ENCODE peak calls at places on chromosomes 6 and 20, in nine cellular contexts. A is MV-4-11; X is stimulated activated CD8-positive, alpha-beta memory T cell treated with anti-CD3 and anti-CD28 coated beads, Interleukin-15, amount 100 ng/mL, for 1 hour; T is frontal cortex; Z is epithelial cell of prostate; D is glomerular endothelial cell; E is cardiac fibroblast; S is coronary artery; C is effector memory CD4-positive, alpha-beta T cell. R is an unnamed sample.

GRCh38 chr6:169220068-169220964 is 33.3 kb downstream of the THBS2 start:
- DNase-seq in A (no peak), X (no peak), T (no peak), Z (no peak), D (no peak), E (no peak), S (no peak), C (no peak), R (no peak)

GRCh38 chr20:23503649-23504048 is 12.7 kb downstream of the CST8 start:
- DNase-seq in A (no peak), X (no peak), T (no peak), Z (no peak), D (no peak), E (no peak), S (no peak), C (no peak), R (no peak)

GRCh38 chr6:137723273-137724017 is 143.6 kb upstream of the TNFAIP3 start:
- DNase-seq in A (no peak), X (no peak), T (no peak), Z (no peak), D (no peak), E (no peak), S (no peak), C (no peak), R (no peak)

GRCh38 chr20:5687884-5688283 is 62.3 kb upstream of the SHLD1 start:
- DNase-seq in A (peak), X (no peak), T (no peak), Z (no peak), D (no peak), E (no peak), S (no peak), C (no peak), R (no peak)

GRCh38 chr20:17958326-17959256 is 10.0 kb downstream of the SNX5 start:
- DNase-seq in A (no peak), X (no peak), T (no peak), Z (no peak), D (no peak), E (no peak), S (no peak), C (no peak), R (no peak)

GRCh38 chr6:35158520-35158919 is 17.4 kb upstream of the TCP11 start:
- DNase-seq in A (no peak), X (no peak), T (no peak), Z (no peak), D (no peak), E (no peak), S (no peak), C (no peak), R (peak)

GRCh38 chr6:111800821-111801220 is 72.4 kb downstream of the FYN start:
- DNase-seq in A (no peak), X (no peak), T (no peak), Z (no peak), D (no peak), E (peak), S (no peak), C (no peak), R (no peak)

GRCh38 chr6:39417440-39417839 is 94.9 kb upstream of the KCNK16 start:
- DNase-seq in A (no peak), X (no peak), T (no peak), Z (no peak), D (no peak), E (peak), S (no peak), C (no peak), R (no peak)

GRCh38 chr6:137780447-137781034 is 86.5 kb upstream of the TNFAIP3 start:
- DNase-seq in A (no peak), X (no peak), T (no peak), Z (no peak), D (no peak), E (no peak), S (no peak), C (no peak), R (no peak)

GRCh38 chr6:151763938-151764680 is 43.4 kb upstream of the ESR1 start:
- DNase-seq in A (peak), X (no peak), T (peak), Z (peak), D (no peak), E (peak), S (peak), C (no peak), R (peak)

GRCh38 chr6:160137989-160138835 is 16.6 kb downstream of the SLC22A1 start:
- DNase-seq in A (peak), X (peak), T (peak), Z (no peak), D (peak), E (peak), S (peak), C (peak), R (peak)

GRCh38 chr6:11363881-11364576 is 131.6 kb upstream of the NEDD9 start:
- DNase-seq in A (no peak), X (no peak), T (no peak), Z (peak), D (no peak), E (peak), S (no peak), C (peak), R (no peak)

GRCh38 chr20:62953839-62954703 is 1.6 kb downstream of the SLC17A9 start:
- DNase-seq in A (peak), X (peak), T (peak), Z (no peak), D (no peak), E (peak), S (peak), C (peak), R (peak)

GRCh38 chr6:73984851-73985250 is 288.8 kb downstream of the CD109 start:
- DNase-seq in A (no peak), X (no peak), T (no peak), Z (no peak), D (no peak), E (no peak), S (no peak), C (no peak), R (no peak)

GRCh38 chr6:72286911-72287311 is 335.0 kb upstream of the KCNQ5 start:
- DNase-seq in A (no peak), X (no peak), T (no peak), Z (no peak), D (no peak), E (peak), S (no peak), C (no peak), R (peak)

GRCh38 chr6:109079981-109080380 is 14.7 kb downstream of the SESN1 start:
- DNase-seq in A (no peak), X (no peak), T (no peak), Z (no peak), D (no peak), E (no peak), S (peak), C (no peak), R (peak)

GRCh38 chr6:39357998-39358686 is 35.6 kb upstream of the KCNK16 start:
- DNase-seq in A (peak), X (no peak), T (no peak), Z (no peak), D (no peak), E (peak), S (peak), C (no peak), R (peak)

GRCh38 chr6:35058041-35058675 is 83.0 kb downstream of the TCP11 start:
- DNase-seq in A (peak), X (no peak), T (no peak), Z (no peak), D (no peak), E (no peak), S (no peak), C (no peak), R (no peak)

GRCh38 chr20:12775041-12775440 is 233.7 kb upstream of the SPTLC3 start:
- DNase-seq in A (no peak), X (no peak), T (no peak), Z (no peak), D (no peak), E (no peak), S (no peak), C (no peak), R (no peak)

R was measured in fibroblast of pulmonary artery.